ENCODE peak calls at places on chromosomes 3 and 15, in ten cellular contexts. One of them, this sample, is unnamed.

GRCh38 chr3:103052236-103052830 is 617.5 kb downstream of the ZPLD1 start:
- DNase-seq in GF-D8: no peak
- DNase-seq in progenitor cell of endocrine pancreas: no peak
- DNase-seq in NCI-H2081: no peak
- DNase-seq in activated CD4-positive, alpha-beta memory T cell treated with anti-CD3 and anti-CD28 coated beads for 36 hours: no peak
- DNase-seq in effector CD4-positive, alpha-beta T cell: no peak
- DNase-seq in activated T-helper 1 cell treated with anti-CD3 and anti-CD28 coated beads, Interleukin-2, amount 50 U/mL, for 16 hours: no peak
- DNase-seq in K562: no peak
- DNase-seq in cerebellum: no peak
- DNase-seq in HTR-8/SVneo: no peak
- DNase-seq in this sample: no peak

GRCh38 chr15:63818191-63818590 is 15.6 kb downstream of the HERC1 start:
- DNase-seq in activated T-helper 1 cell treated with anti-CD3 and anti-CD28 coated beads, Interleukin-2, amount 50 U/mL, for 16 hours: no peak
- DNase-seq in cerebellum: peak
- DNase-seq in activated CD4-positive, alpha-beta memory T cell treated with anti-CD3 and anti-CD28 coated beads for 36 hours: no peak
- DNase-seq in GF-D8: peak
- DNase-seq in K562: peak
- DNase-seq in progenitor cell of endocrine pancreas: no peak
- DNase-seq in effector CD4-positive, alpha-beta T cell: no peak
- DNase-seq in HTR-8/SVneo: no peak
- DNase-seq in NCI-H2081: no peak
- DNase-seq in this sample: no peak

GRCh38 chr15:94375997-94376396 is 144.6 kb downstream of the MCTP2 start:
- DNase-seq in activated CD4-positive, alpha-beta memory T cell treated with anti-CD3 and anti-CD28 coated beads for 36 hours: no peak
- DNase-seq in HTR-8/SVneo: no peak
- DNase-seq in activated T-helper 1 cell treated with anti-CD3 and anti-CD28 coated beads, Interleukin-2, amount 50 U/mL, for 16 hours: no peak
- DNase-seq in cerebellum: no peak
- DNase-seq in progenitor cell of endocrine pancreas: no peak
- DNase-seq in K562: no peak
- DNase-seq in NCI-H2081: peak
- DNase-seq in effector CD4-positive, alpha-beta T cell: no peak
- DNase-seq in GF-D8: no peak
- DNase-seq in this sample: no peak

GRCh38 chr3:186772886-186773417 is 10.4 kb upstream of the EIF4A2 start:
- DNase-seq in activated CD4-positive, alpha-beta memory T cell treated with anti-CD3 and anti-CD28 coated beads for 36 hours: peak
- DNase-seq in activated T-helper 1 cell treated with anti-CD3 and anti-CD28 coated beads, Interleukin-2, amount 50 U/mL, for 16 hours: peak
- DNase-seq in NCI-H2081: no peak
- DNase-seq in cerebellum: no peak
- DNase-seq in HTR-8/SVneo: no peak
- DNase-seq in K562: no peak
- DNase-seq in progenitor cell of endocrine pancreas: no peak
- DNase-seq in GF-D8: peak
- DNase-seq in effector CD4-positive, alpha-beta T cell: peak
- DNase-seq in this sample: no peak

GRCh38 chr3:60094392-60094947 is 1044.6 kb upstream of the CFAP20DC start:
- DNase-seq in activated CD4-positive, alpha-beta memory T cell treated with anti-CD3 and anti-CD28 coated beads for 36 hours: no peak
- DNase-seq in K562: no peak
- DNase-seq in progenitor cell of endocrine pancreas: no peak
- DNase-seq in effector CD4-positive, alpha-beta T cell: no peak
- DNase-seq in HTR-8/SVneo: no peak
- DNase-seq in activated T-helper 1 cell treated with anti-CD3 and anti-CD28 coated beads, Interleukin-2, amount 50 U/mL, for 16 hours: no peak
- DNase-seq in cerebellum: no peak
- DNase-seq in GF-D8: no peak
- DNase-seq in NCI-H2081: peak
- DNase-seq in this sample: no peak

GRCh38 chr3:120093119-120093922 is 926 bp downstream of the GSK3B start:
- DNase-seq in effector CD4-positive, alpha-beta T cell: peak
- DNase-seq in cerebellum: peak
- DNase-seq in HTR-8/SVneo: no peak
- DNase-seq in NCI-H2081: no peak
- DNase-seq in progenitor cell of endocrine pancreas: no peak
- DNase-seq in activated CD4-positive, alpha-beta memory T cell treated with anti-CD3 and anti-CD28 coated beads for 36 hours: peak
- DNase-seq in K562: peak
- DNase-seq in GF-D8: no peak
- DNase-seq in activated T-helper 1 cell treated with anti-CD3 and anti-CD28 coated beads, Interleukin-2, amount 50 U/mL, for 16 hours: no peak
- DNase-seq in this sample: peak

GRCh38 chr3:54983266-54983910 is 55.5 kb upstream of the LRTM1 start:
- DNase-seq in effector CD4-positive, alpha-beta T cell: no peak
- DNase-seq in cerebellum: no peak
- DNase-seq in activated T-helper 1 cell treated with anti-CD3 and anti-CD28 coated beads, Interleukin-2, amount 50 U/mL, for 16 hours: no peak
- DNase-seq in HTR-8/SVneo: no peak
- DNase-seq in progenitor cell of endocrine pancreas: no peak
- DNase-seq in activated CD4-positive, alpha-beta memory T cell treated with anti-CD3 and anti-CD28 coated beads for 36 hours: no peak
- DNase-seq in GF-D8: no peak
- DNase-seq in NCI-H2081: no peak
- DNase-seq in K562: no peak
- DNase-seq in this sample: no peak

GRCh38 chr15:91490211-91490610 is 363.3 kb upstream of the SLCO3A1 start:
- DNase-seq in NCI-H2081: no peak
- DNase-seq in K562: no peak
- DNase-seq in cerebellum: no peak
- DNase-seq in activated CD4-positive, alpha-beta memory T cell treated with anti-CD3 and anti-CD28 coated beads for 36 hours: no peak
- DNase-seq in HTR-8/SVneo: no peak
- DNase-seq in effector CD4-positive, alpha-beta T cell: no peak
- DNase-seq in progenitor cell of endocrine pancreas: no peak
- DNase-seq in GF-D8: no peak
- DNase-seq in activated T-helper 1 cell treated with anti-CD3 and anti-CD28 coated beads, Interleukin-2, amount 50 U/mL, for 16 hours: no peak
- DNase-seq in this sample: no peak

GRCh38 chr3:146314871-146315270 is 64.0 kb upstream of the PLSCR4 start:
- DNase-seq in activated CD4-positive, alpha-beta memory T cell treated with anti-CD3 and anti-CD28 coated beads for 36 hours: no peak
- DNase-seq in cerebellum: no peak
- DNase-seq in NCI-H2081: no peak
- DNase-seq in GF-D8: no peak
- DNase-seq in HTR-8/SVneo: no peak
- DNase-seq in activated T-helper 1 cell treated with anti-CD3 and anti-CD28 coated beads, Interleukin-2, amount 50 U/mL, for 16 hours: no peak
- DNase-seq in K562: no peak
- DNase-seq in progenitor cell of endocrine pancreas: no peak
- DNase-seq in effector CD4-positive, alpha-beta T cell: no peak
- DNase-seq in this sample: no peak

GRCh38 chr3:186596568-186597287 is 16.1 kb upstream of the AHSG start:
- DNase-seq in GF-D8: no peak
- DNase-seq in activated CD4-positive, alpha-beta memory T cell treated with anti-CD3 and anti-CD28 coated beads for 36 hours: no peak
- DNase-seq in progenitor cell of endocrine pancreas: no peak
- DNase-seq in NCI-H2081: no peak
- DNase-seq in HTR-8/SVneo: no peak
- DNase-seq in K562: peak
- DNase-seq in effector CD4-positive, alpha-beta T cell: no peak
- DNase-seq in activated T-helper 1 cell treated with anti-CD3 and anti-CD28 coated beads, Interleukin-2, amount 50 U/mL, for 16 hours: no peak
- DNase-seq in cerebellum: no peak
- DNase-seq in this sample: no peak

GRCh38 chr3:107402214-107402613 is 25.0 kb downstream of the CCDC54 start:
- DNase-seq in NCI-H2081: no peak
- DNase-seq in effector CD4-positive, alpha-beta T cell: no peak
- DNase-seq in K562: no peak
- DNase-seq in GF-D8: no peak
- DNase-seq in cerebellum: no peak
- DNase-seq in progenitor cell of endocrine pancreas: no peak
- DNase-seq in activated CD4-positive, alpha-beta memory T cell treated with anti-CD3 and anti-CD28 coated beads for 36 hours: no peak
- DNase-seq in HTR-8/SVneo: no peak
- DNase-seq in activated T-helper 1 cell treated with anti-CD3 and anti-CD28 coated beads, Interleukin-2, amount 50 U/mL, for 16 hours: no peak
- DNase-seq in this sample: no peak

GRCh38 chr3:187223799-187224198 is 26.5 kb downstream of the RTP1 start:
- DNase-seq in K562: no peak
- DNase-seq in activated T-helper 1 cell treated with anti-CD3 and anti-CD28 coated beads, Interleukin-2, amount 50 U/mL, for 16 hours: no peak
- DNase-seq in progenitor cell of endocrine pancreas: no peak
- DNase-seq in GF-D8: no peak
- DNase-seq in activated CD4-positive, alpha-beta memory T cell treated with anti-CD3 and anti-CD28 coated beads for 36 hours: no peak
- DNase-seq in effector CD4-positive, alpha-beta T cell: no peak
- DNase-seq in HTR-8/SVneo: no peak
- DNase-seq in NCI-H2081: no peak
- DNase-seq in cerebellum: no peak
- DNase-seq in this sample: no peak